ENCODE peak calls at places on chromosomes 6 and 20, in six cellular contexts. A is breast epithelium; N is CD4-positive, CD25-positive, alpha-beta regulatory T cell; I is substantia nigra; D is aorta; V is right cardiac atrium. G is an unnamed sample.

GRCh38 chr6:44050872-44051421 is 76.3 kb downstream of the MRPL14 start:
- DNase-seq in A (no peak), N (no peak), I (no peak), D (peak), V (no peak), G (peak)

GRCh38 chr20:46572181-46572580 is 21.7 kb upstream of the OCSTAMP start:
- DNase-seq in A (no peak), N (no peak), I (peak), D (no peak), V (peak), G (no peak)

GRCh38 chr6:157587127-157587729 is 206.2 kb downstream of the ZDHHC14 start:
- DNase-seq in A (no peak), N (no peak), I (no peak), D (no peak), V (no peak), G (no peak)

GRCh38 chr20:16229813-16230212 is 343.4 kb downstream of the KIF16B start:
- DNase-seq in A (no peak), N (no peak), I (no peak), D (no peak), V (no peak), G (no peak)

GRCh38 chr6:47062346-47062745 is 20.2 kb upstream of the ADGRF1 start:
- DNase-seq in A (no peak), N (no peak), I (no peak), D (no peak), V (no peak), G (no peak)

GRCh38 chr6:19812512-19813119 is 24.6 kb upstream of the ID4 start:
- DNase-seq in A (no peak), N (no peak), I (no peak), D (no peak), V (no peak), G (no peak)

GRCh38 chr20:23613676-23614075 is 8.0 kb upstream of the CST9 start:
- DNase-seq in A (no peak), N (no peak), I (no peak), D (no peak), V (peak), G (peak)

GRCh38 chr6:137873273-137873762 is 6.3 kb downstream of the TNFAIP3 start:
- DNase-seq in A (no peak), N (peak), I (no peak), D (no peak), V (peak), G (no peak)

GRCh38 chr6:55882731-55883595 is 7.6 kb upstream of the BMP5 start:
- DNase-seq in A (no peak), N (no peak), I (no peak), D (no peak), V (no peak), G (no peak)

GRCh38 chr20:5400164-5400762 is 83.5 kb upstream of the PROKR2 start:
- DNase-seq in A (no peak), N (no peak), I (no peak), D (no peak), V (no peak), G (no peak)

GRCh38 chr6:113457751-113458150 is 399.4 kb upstream of the MARCKS start:
- DNase-seq in A (no peak), N (no peak), I (no peak), D (no peak), V (no peak), G (no peak)
- H3K27ac ChIP-seq in A (no peak), N (no peak), I (no peak), D (no peak), V (no peak), G (no peak)

DNA sequence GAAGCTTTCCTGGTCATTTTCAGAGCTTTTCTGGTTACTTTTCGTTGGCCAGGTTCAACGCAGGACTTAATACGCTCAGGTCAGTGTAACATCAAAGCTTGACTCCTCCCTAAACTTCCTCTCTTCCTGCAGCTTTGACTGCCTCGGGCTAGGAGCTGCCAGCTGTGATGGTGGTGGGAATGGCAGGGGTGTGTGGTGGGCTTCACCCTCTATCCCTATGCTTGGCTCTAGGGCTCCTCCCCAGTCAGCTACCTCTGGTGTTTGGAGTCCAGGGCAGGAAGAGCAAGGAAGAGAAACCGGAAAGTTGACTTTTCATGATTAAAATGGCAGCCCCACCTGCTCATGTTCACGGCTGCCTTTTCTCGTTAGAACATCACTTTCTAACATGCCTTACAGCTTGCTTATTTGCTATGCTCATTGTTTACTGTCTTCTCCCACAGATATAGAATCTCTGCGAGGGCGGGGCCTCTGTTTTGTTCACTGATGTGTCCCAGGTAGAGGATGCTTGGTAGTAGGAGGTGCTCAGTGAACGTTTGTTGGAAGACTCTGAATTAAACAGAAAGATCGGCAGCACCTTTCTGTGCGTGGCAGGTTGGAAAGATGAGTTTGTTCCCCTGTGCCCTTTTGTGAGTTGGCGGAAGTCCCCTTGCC is 16.1 kb upstream of the PPP1R14C start:
- DNase-seq in A (no peak), N (no peak), I (no peak), D (no peak), V (no peak), G (no peak)
- H3K27ac ChIP-seq in A (no peak), N (no peak), I (no peak), D (no peak), V (no peak), G (no peak)

GRCh38 chr20:45361794-45362193 is 1.2 kb upstream of the SYS1 start:
- DNase-seq in A (no peak), N (no peak), I (no peak), D (no peak), V (no peak), G (no peak)

GRCh38 chr20:45358282-45359068 is 4.5 kb upstream of the SYS1 start:
- DNase-seq in A (peak), N (no peak), I (peak), D (peak), V (peak), G (peak)

GRCh38 chr20:45359406-45360148 is 3.4 kb upstream of the SYS1 start:
- DNase-seq in A (no peak), N (no peak), I (no peak), D (no peak), V (no peak), G (no peak)

GRCh38 chr20:45355685-45356084 is 7.3 kb upstream of the SYS1 start:
- DNase-seq in A (no peak), N (no peak), I (no peak), D (no peak), V (no peak), G (no peak)

GRCh38 chr20:45359069-45359405 is 3.9 kb upstream of the SYS1 start:
- DNase-seq in A (no peak), N (no peak), I (no peak), D (no peak), V (no peak), G (peak)
- H3K27ac ChIP-seq in A (peak), N (no peak), I (peak), D (peak), V (peak), G (peak)

DNA sequence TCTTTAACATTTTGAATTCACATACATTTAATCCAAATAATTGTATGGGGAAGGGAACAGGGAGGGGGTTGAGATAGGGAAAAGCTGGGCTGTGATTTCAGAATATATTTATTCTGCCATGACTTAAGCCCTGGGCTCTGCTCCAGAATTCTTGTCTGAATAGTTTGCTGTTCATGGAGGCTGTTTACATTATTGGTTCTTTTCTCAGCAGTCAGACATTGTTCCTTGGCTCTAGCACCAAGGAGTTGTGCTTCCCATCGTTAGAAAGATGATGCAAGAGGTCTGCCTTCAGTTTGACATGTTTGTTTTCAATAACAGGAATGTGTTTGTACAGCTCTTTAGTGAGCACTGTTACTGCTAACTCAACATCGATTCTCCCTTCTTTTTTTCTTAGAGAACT is 198.8 kb upstream of the CDYL start:
- DNase-seq in A (no peak), N (no peak), I (no peak), D (no peak), V (no peak), G (no peak)
- H3K27ac ChIP-seq in A (no peak), N (no peak), I (peak), D (no peak), V (no peak), G (no peak)

GRCh38 chr6:106379951-106380350 is 19.4 kb downstream of the CRYBG1 start:
- DNase-seq in A (no peak), N (no peak), I (no peak), D (no peak), V (no peak), G (no peak)
- H3K27ac ChIP-seq in A (peak), N (no peak), I (no peak), D (no peak), V (no peak), G (no peak)

GRCh38 chr20:49646126-49646525 is 67.6 kb downstream of the B4GALT5 start:
- DNase-seq in A (no peak), N (no peak), I (no peak), D (no peak), V (no peak), G (no peak)

GRCh38 chr20:49653925-49654324 is 59.8 kb downstream of the B4GALT5 start:
- DNase-seq in A (no peak), N (no peak), I (no peak), D (no peak), V (no peak), G (no peak)

GRCh38 chr20:49646528-49646927 is 67.2 kb downstream of the B4GALT5 start:
- DNase-seq in A (no peak), N (no peak), I (no peak), D (no peak), V (no peak), G (no peak)

GRCh38 chr20:49647509-49647908 is 66.2 kb downstream of the B4GALT5 start:
- DNase-seq in A (no peak), N (no peak), I (no peak), D (no peak), V (no peak), G (no peak)

GRCh38 chr20:49649672-49650071 is 64.0 kb downstream of the B4GALT5 start:
- DNase-seq in A (no peak), N (no peak), I (no peak), D (no peak), V (no peak), G (no peak)
- H3K27ac ChIP-seq in A (no peak), N (no peak), I (no peak), D (no peak), V (no peak), G (no peak)

DNA sequence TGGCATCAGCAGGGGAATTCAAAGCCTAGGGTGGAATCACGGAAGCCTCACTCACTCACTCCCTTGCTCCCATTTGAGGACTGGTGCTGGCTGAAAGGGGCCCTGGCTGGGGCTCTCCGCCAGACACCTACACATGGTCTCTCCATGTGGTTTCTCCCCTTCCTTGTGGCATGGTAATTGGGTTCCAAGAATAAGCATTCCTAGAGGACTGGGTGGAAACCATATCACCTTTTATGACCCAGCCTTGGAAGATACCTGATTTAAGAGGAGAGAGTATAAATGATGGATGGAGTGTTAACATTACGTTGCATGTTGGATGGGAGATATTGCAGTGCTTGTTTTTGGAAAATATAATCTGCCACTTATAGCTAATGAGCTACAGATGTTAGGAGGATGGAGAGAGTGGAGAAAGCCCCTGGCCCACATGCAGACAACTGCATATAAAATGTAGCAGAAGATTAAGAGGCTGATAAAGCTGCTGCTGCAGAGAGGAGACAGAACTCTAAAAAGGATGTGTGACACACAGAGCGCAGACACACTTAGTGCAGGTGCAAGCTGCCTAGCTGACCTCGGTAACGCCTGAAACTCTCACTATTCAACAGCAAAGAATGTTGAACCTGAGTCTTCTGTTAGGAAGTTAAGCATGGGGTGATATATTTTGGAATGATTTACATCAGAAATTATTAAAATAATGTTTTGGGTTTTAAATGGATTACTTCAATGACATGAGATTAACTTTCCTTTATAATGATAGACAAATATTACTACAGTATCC is 23.3 kb upstream of the CDKN1A start:
- DNase-seq in A (no peak), N (no peak), I (no peak), D (no peak), V (no peak), G (no peak)
- H3K27ac ChIP-seq in A (no peak), N (no peak), I (no peak), D (no peak), V (no peak), G (no peak)

GRCh38 chr6:41728954-41729353 is 6.5 kb downstream of the TFEB start:
- DNase-seq in A (no peak), N (no peak), I (no peak), D (peak), V (peak), G (peak)

GRCh38 chr6:41729624-41730023 is 5.8 kb downstream of the TFEB start:
- DNase-seq in A (no peak), N (no peak), I (no peak), D (peak), V (peak), G (no peak)

GRCh38 chr6:41728073-41728936 is 7.1 kb downstream of the TFEB start:
- DNase-seq in A (no peak), N (no peak), I (peak), D (no peak), V (peak), G (peak)

GRCh38 chr6:41726876-41727275 is 8.5 kb downstream of the TFEB start:
- DNase-seq in A (no peak), N (no peak), I (no peak), D (no peak), V (peak), G (peak)

DNA sequence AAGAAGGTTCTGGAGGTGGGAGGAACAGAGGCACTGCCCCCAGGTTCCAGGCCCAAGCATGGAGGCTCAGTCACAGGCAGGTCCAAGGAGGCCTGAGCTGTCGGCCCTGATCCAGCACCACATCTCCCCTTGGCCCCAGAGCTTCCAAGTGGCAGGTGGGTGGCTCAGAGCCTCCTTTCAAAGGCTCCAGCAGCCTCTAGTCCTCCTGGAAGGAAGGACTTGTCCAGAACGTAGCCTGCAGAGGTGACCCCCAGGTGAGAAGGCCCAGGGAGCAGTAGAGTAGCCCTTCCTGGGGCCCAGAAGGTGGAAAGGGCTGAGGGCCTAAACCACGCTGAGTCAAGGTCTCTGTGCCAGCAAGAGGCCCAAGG is 7.7 kb downstream of the TFEB start:
- DNase-seq in A (no peak), N (no peak), I (no peak), D (no peak), V (no peak), G (no peak)
- H3K27ac ChIP-seq in A (peak), N (no peak), I (peak), D (no peak), V (peak), G (peak)

DNA sequence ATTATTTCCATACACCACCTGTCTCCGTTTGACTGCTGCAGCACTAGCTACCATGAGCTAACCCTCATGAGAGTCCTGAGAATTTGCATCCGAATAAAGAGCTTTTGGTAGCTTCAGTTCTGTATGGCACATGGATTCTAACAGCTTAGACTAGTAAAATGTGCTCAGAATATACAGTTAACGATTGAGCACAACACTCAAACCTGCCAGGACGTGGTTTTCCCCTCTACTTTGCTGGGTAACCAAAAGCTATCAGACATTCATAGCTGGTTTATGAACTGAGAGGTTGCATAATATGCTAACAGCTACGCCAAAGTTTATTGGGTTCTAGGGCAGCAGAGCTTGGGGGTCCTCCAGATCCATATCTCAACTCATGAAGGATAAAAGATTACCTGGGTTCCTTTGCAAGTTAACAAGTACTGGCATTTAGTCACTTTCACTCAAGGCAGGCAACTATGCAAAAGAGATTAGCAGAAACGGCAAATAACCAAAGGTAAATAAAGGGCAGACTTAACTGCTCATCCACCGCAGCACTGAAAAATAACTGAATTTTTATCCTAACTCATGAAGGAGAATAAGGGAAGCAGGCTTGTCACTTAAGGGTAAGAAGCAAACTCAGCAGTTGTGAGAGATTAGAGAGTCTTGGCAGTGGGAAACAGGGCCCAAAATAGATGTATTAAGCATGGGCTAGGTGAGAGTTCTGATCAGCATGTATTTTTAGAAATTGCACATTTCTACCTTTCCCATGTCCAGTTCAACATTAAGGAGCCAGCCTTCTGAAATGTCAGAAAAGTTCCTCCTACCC is 29.4 kb downstream of the NUDT3 start:
- DNase-seq in A (no peak), N (no peak), I (no peak), D (no peak), V (no peak), G (no peak)
- H3K27ac ChIP-seq in A (no peak), N (no peak), I (no peak), D (no peak), V (peak), G (no peak)

DNA sequence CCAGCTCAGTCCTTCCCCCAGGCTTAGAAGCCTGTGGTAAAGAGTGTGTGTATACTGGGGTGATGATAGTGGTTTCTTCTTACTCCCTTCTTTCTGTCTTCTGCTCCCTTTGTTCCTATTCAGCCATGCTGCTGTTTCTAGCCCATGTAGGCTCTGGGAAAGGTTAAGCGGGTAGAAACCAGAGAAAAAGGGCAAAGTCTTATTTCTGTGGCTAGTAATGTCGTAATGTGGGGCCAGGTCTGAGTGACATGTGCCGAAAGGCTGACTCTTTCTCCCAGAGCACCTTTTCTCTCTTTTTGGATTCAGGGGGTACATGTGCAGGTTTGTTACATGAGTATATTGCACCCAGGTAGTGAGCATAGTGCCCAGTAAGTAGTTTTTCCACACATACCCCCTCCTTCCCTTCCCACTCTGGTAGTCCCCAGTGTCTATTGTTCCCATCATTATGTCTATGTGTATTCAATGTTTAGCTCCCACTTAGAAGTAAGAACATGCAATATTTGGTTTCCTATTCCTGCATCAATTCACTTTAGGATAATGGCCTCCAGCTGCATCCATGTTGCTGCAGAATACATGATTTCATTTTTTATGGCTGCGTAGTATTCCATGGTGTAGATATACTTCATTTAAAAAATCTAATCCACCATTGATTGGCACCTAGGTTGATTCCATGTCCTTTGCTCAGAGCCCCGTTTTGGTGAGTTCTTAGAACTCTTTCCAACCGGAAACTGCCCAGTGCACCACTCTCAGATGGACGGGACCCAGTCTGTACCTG is 74.3 kb downstream of the EFHC1 start:
- DNase-seq in A (no peak), N (no peak), I (no peak), D (no peak), V (no peak), G (no peak)
- H3K27ac ChIP-seq in A (no peak), N (no peak), I (no peak), D (no peak), V (no peak), G (no peak)